ENCODE peak calls at places on chromosome 10, in nine cellular contexts. L is head of caudate nucleus, P is PC-3, K is SW480, U is M059J, G is psoas muscle, F is upper lobe of right lung, D is brain microvascular endothelial cell, M is SK-N-SH. N is an unnamed sample.

GRCh38 chr10:125521721-125522680 is 161.0 kb downstream of the TEX36 start:
- DNase-seq in L (no peak), M (peak), P (peak), G (no peak), F (no peak), K (no peak), U (peak), D (no peak), N (no peak)

GRCh38 chr10:124587811-124588211 is 126.2 kb downstream of the LHPP start:
- DNase-seq in P (no peak), L (no peak), M (no peak), D (no peak), G (peak), F (no peak), U (no peak), K (no peak), N (no peak)

GRCh38 chr10:119496282-119496681 is 46.2 kb downstream of the RGS10 start:
- DNase-seq in G (no peak), M (no peak), K (no peak), U (peak), P (peak), D (no peak), F (no peak), L (no peak), N (no peak)

GRCh38 chr10:79023489-79024162 is 45.1 kb upstream of the ZMIZ1 start:
- DNase-seq in G (peak), P (no peak), F (peak), U (no peak), L (no peak), K (no peak), M (no peak), D (no peak), N (no peak)

GRCh38 chr10:31599626-31600504 is 280.8 kb downstream of the ZEB1 start:
- DNase-seq in D (no peak), M (no peak), K (peak), P (peak), F (no peak), L (no peak), G (no peak), U (peak), N (no peak)

GRCh38 chr10:120833222-120833928 is 17.8 kb upstream of the WDR11 start:
- DNase-seq in K (no peak), L (no peak), U (no peak), M (no peak), D (peak), P (peak), G (no peak), F (no peak), N (no peak)

GRCh38 chr10:96416643-96417042 is 57.8 kb upstream of the OPALIN start:
- DNase-seq in U (peak), D (no peak), M (no peak), G (peak), P (peak), L (peak), F (no peak), K (peak), N (no peak)

GRCh38 chr10:85510682-85511081 is 855.9 kb downstream of the GRID1 start:
- DNase-seq in G (no peak), L (peak), U (no peak), K (no peak), F (no peak), M (no peak), D (no peak), P (no peak), N (no peak)

GRCh38 chr10:3807928-3808496 is 23.0 kb upstream of the KLF6 start:
- DNase-seq in D (no peak), G (no peak), K (no peak), F (no peak), U (no peak), P (no peak), M (no peak), L (no peak), N (no peak)

GRCh38 chr10:124145109-124145860 is 51.9 kb upstream of the CHST15 start:
- DNase-seq in L (no peak), P (no peak), D (no peak), G (peak), K (no peak), F (peak), U (no peak), M (no peak), N (no peak)

GRCh38 chr10:70054902-70055301 is 2.3 kb downstream of the MACROH2A2 start:
- DNase-seq in D (no peak), G (no peak), M (no peak), K (no peak), P (peak), F (no peak), L (no peak), U (no peak), N (no peak)

GRCh38 chr10:34824870-34825269 is 9.8 kb upstream of the PARD3 start:
- DNase-seq in K (no peak), G (no peak), P (peak), U (no peak), D (no peak), F (no peak), L (no peak), M (peak), N (no peak)

GRCh38 chr10:17206210-17206709 is 4.8 kb upstream of the TRDMT1 start:
- DNase-seq in U (peak), D (peak), P (peak), L (no peak), K (no peak), G (no peak), F (no peak), M (no peak), N (peak)

GRCh38 chr10:35328404-35329037 is 7.8 kb upstream of the CCNY start:
- DNase-seq in M (no peak), F (no peak), K (no peak), U (peak), G (no peak), L (no peak), D (peak), P (peak), N (no peak)

GRCh38 chr10:73970845-73971244 is 27.1 kb upstream of the VCL start:
- DNase-seq in G (no peak), M (no peak), U (no peak), P (no peak), K (no peak), L (no peak), D (no peak), F (no peak), N (no peak)

GRCh38 chr10:48926255-48926654 is 13.4 kb downstream of the LRRC18 start:
- DNase-seq in D (no peak), P (no peak), G (no peak), M (no peak), U (no peak), L (no peak), F (no peak), K (no peak), N (no peak)

GRCh38 chr10:14688606-14689005 is 86.1 kb downstream of the FAM107B start:
- DNase-seq in F (no peak), P (no peak), K (peak), G (no peak), D (peak), M (peak), L (no peak), U (no peak), N (no peak)

GRCh38 chr10:12941966-12942365 is 59.5 kb downstream of the CCDC3 start:
- DNase-seq in F (no peak), M (no peak), L (no peak), U (no peak), P (no peak), G (no peak), K (no peak), D (no peak), N (no peak)

GRCh38 chr10:35563266-35563891 is 41.8 kb upstream of the GJD4 start:
- DNase-seq in P (peak), K (peak), M (peak), G (peak), D (peak), F (peak), U (peak), L (peak), N (peak)

GRCh38 chr10:52004342-52004949 is 305.1 kb upstream of the CSTF2T start:
- DNase-seq in P (peak), G (no peak), F (no peak), K (peak), M (peak), U (peak), D (peak), L (no peak), N (no peak)

GRCh38 chr10:125377368-125377767 is 217.0 kb upstream of the CTBP2 start:
- DNase-seq in M (no peak), D (peak), L (no peak), P (no peak), K (no peak), F (no peak), G (no peak), U (no peak), N (no peak)

GRCh38 chr10:94092848-94093247 is 99.1 kb downstream of the PLCE1 start:
- DNase-seq in D (peak), K (no peak), M (no peak), U (peak), P (peak), L (no peak), G (no peak), F (no peak), N (no peak)

N was measured in amniotic stem cell.